ENCODE peak calls at places on chromosome 13, in ten cellular contexts. L is EL; W is stimulated activated CD4-positive, alpha-beta T cell treated with anti-CD3 and anti-CD28 coated beads, TNF-alpha, amount 100 ng/mL, for 24 hours; I is cardiac fibroblast; H is AG09319; J is GM12865; R is AML-193; K is neural progenitor cell; Q is stomach; G is dorsolateral prefrontal cortex. P is an unnamed sample.

GRCh38 chr13:75481176-75482069 is 546 bp downstream of the TBC1D4 start:
- DNase-seq in L (peak), W (no peak), I (no peak), H (no peak), J (peak), R (no peak), K (peak), Q (peak), G (no peak), P (peak)

GRCh38 chr13:21060827-21061076 is 634 bp downstream of the LATS2 start:
- DNase-seq in L (no peak), W (no peak), I (no peak), H (no peak), J (no peak), R (no peak), K (no peak), Q (peak), G (no peak), P (no peak)

GRCh38 chr13:24700539-24700938 is 20.3 kb downstream of the ATP12A start:
- DNase-seq in L (no peak), W (no peak), I (no peak), H (no peak), J (no peak), R (no peak), K (no peak), Q (no peak), G (no peak), P (no peak)

GRCh38 chr13:45521292-45521691 is 56.6 kb downstream of the COG3 start:
- DNase-seq in L (peak), W (no peak), I (no peak), H (no peak), J (no peak), R (no peak), K (no peak), Q (no peak), G (no peak), P (no peak)

GRCh38 chr13:112744306-112745021 is 54.6 kb downstream of the ATP11A start:
- DNase-seq in L (peak), W (no peak), I (peak), H (no peak), J (no peak), R (no peak), K (no peak), Q (no peak), G (peak), P (no peak)

GRCh38 chr13:23959231-23959862 is 62.0 kb upstream of the C1QTNF9B start:
- DNase-seq in L (no peak), W (no peak), I (peak), H (no peak), J (no peak), R (no peak), K (no peak), Q (no peak), G (no peak), P (no peak)

GRCh38 chr13:75761373-75761772 is 125.2 kb downstream of the LMO7 start:
- DNase-seq in L (no peak), W (no peak), I (peak), H (no peak), J (peak), R (no peak), K (no peak), Q (no peak), G (no peak), P (no peak)

GRCh38 chr13:47932953-47933687 is 68.0 kb downstream of the SUCLA2 start:
- DNase-seq in L (no peak), W (no peak), I (no peak), H (no peak), J (no peak), R (no peak), K (peak), Q (no peak), G (no peak), P (no peak)

GRCh38 chr13:21670006-21670882 is 629 bp upstream of the FGF9 start:
- DNase-seq in L (peak), W (no peak), I (peak), H (no peak), J (peak), R (peak), K (peak), Q (peak), G (peak), P (no peak)

GRCh38 chr13:100298691-100299090 is 209.8 kb downstream of the PCCA start:
- DNase-seq in L (no peak), W (no peak), I (peak), H (no peak), J (no peak), R (no peak), K (no peak), Q (no peak), G (no peak), P (no peak)

GRCh38 chr13:110136660-110137585 is 170.0 kb downstream of the COL4A1 start:
- DNase-seq in L (no peak), W (no peak), I (no peak), H (no peak), J (peak), R (no peak), K (peak), Q (no peak), G (peak), P (no peak)

GRCh38 chr13:51636349-51636890 is 52.2 kb downstream of the WDFY2 start:
- DNase-seq in L (no peak), W (no peak), I (no peak), H (no peak), J (no peak), R (no peak), K (no peak), Q (peak), G (no peak), P (no peak)

GRCh38 chr13:112703935-112704633 is 14.2 kb downstream of the ATP11A start:
- DNase-seq in L (no peak), W (no peak), I (no peak), H (no peak), J (no peak), R (no peak), K (no peak), Q (no peak), G (peak), P (no peak)

GRCh38 chr13:48400090-48400694 is 12.7 kb downstream of the LPAR6 start:
- DNase-seq in L (no peak), W (no peak), I (no peak), H (no peak), J (no peak), R (no peak), K (no peak), Q (no peak), G (no peak), P (no peak)

GRCh38 chr13:23643828-23644419 is 73.7 kb downstream of the TNFRSF19 start:
- DNase-seq in L (no peak), W (no peak), I (no peak), H (no peak), J (peak), R (no peak), K (no peak), Q (no peak), G (no peak), P (peak)

GRCh38 chr13:93517658-93518057 is 291.1 kb downstream of the GPC6 start:
- DNase-seq in L (no peak), W (no peak), I (no peak), H (no peak), J (no peak), R (no peak), K (no peak), Q (no peak), G (no peak), P (no peak)

GRCh38 chr13:60080871-60081270 is 82.9 kb downstream of the DIAPH3 start:
- DNase-seq in L (peak), W (no peak), I (no peak), H (no peak), J (no peak), R (no peak), K (no peak), Q (no peak), G (no peak), P (no peak)

GRCh38 chr13:47809411-47809810 is 191.7 kb downstream of the SUCLA2 start:
- DNase-seq in L (no peak), W (no peak), I (no peak), H (no peak), J (no peak), R (no peak), K (no peak), Q (no peak), G (no peak), P (no peak)

GRCh38 chr13:92838786-92839185 is 387.8 kb upstream of the GPC6 start:
- DNase-seq in L (peak), W (no peak), I (peak), H (peak), J (peak), R (no peak), K (no peak), Q (no peak), G (no peak), P (no peak)

GRCh38 chr13:99053636-99054233 is 75.9 kb upstream of the DOCK9 start:
- DNase-seq in L (no peak), W (no peak), I (no peak), H (no peak), J (no peak), R (no peak), K (peak), Q (no peak), G (no peak), P (no peak)

GRCh38 chr13:44108345-44108858 is 228.7 kb downstream of the LACC1 start:
- DNase-seq in L (no peak), W (no peak), I (no peak), H (no peak), J (no peak), R (no peak), K (no peak), Q (peak), G (no peak), P (no peak)

GRCh38 chr13:44243198-44243852 is 130.3 kb upstream of the SERP2 start:
- DNase-seq in L (peak), W (no peak), I (peak), H (no peak), J (peak), R (peak), K (peak), Q (peak), G (peak), P (no peak)

GRCh38 chr13:54637377-54637776 is 1608.8 kb downstream of the OLFM4 start:
- DNase-seq in L (no peak), W (no peak), I (peak), H (no peak), J (no peak), R (no peak), K (peak), Q (no peak), G (no peak), P (no peak)

GRCh38 chr13:45101327-45102018 is 18.8 kb upstream of the GTF2F2 start:
- DNase-seq in L (no peak), W (no peak), I (no peak), H (no peak), J (no peak), R (no peak), K (peak), Q (no peak), G (no peak), P (no peak)

GRCh38 chr13:89695343-89696257 is 1651.9 kb upstream of the MIR17HG start:
- DNase-seq in L (no peak), W (no peak), I (peak), H (peak), J (peak), R (peak), K (peak), Q (peak), G (no peak), P (peak)

GRCh38 chr13:28429685-28430290 is 65.1 kb downstream of the FLT1 start:
- DNase-seq in L (no peak), W (no peak), I (peak), H (no peak), J (peak), R (peak), K (no peak), Q (no peak), G (no peak), P (no peak)

GRCh38 chr13:100674363-100674847 is at the start of gene TMTC4:
- DNase-seq in L (no peak), W (no peak), I (no peak), H (no peak), J (no peak), R (peak), K (peak), Q (no peak), G (peak), P (no peak)